ENCODE peak calls at places on chromosomes 13 and 19, in nine cellular contexts. A is fibroblast of mammary gland, P is progenitor cell of endocrine pancreas, M is vagina, O is endothelial cell, D is lower lobe of right lung, Q is colonic mucosa, T is WERI-Rb-1, B is A549. L is an unnamed sample.

GRCh38 chr19:19643158-19644053 is at the start of gene GMIP:
- DNase-seq in A (peak), P (peak), M (no peak), O (peak), D (peak), Q (peak), T (peak), B (peak), L (peak)

GRCh38 chr19:44841255-44841654 is 4.8 kb upstream of the NECTIN2 start:
- DNase-seq in A (no peak), P (no peak), M (no peak), O (no peak), D (peak), Q (no peak), T (no peak), B (no peak), L (no peak)

GRCh38 chr19:49335071-49335783 is at the start of gene CD37:
- DNase-seq in A (no peak), P (no peak), M (no peak), O (no peak), D (peak), Q (peak), T (no peak), B (no peak), L (no peak)

GRCh38 chr19:20513179-20513934 is 52.2 kb downstream of the ZNF737 start:
- DNase-seq in A (no peak), P (no peak), M (no peak), O (no peak), D (no peak), Q (no peak), T (peak), B (no peak), L (no peak)

GRCh38 chr13:51556740-51557139 is 27.5 kb upstream of the WDFY2 start:
- DNase-seq in A (no peak), P (no peak), M (no peak), O (no peak), D (no peak), Q (no peak), T (no peak), B (no peak), L (no peak)

GRCh38 chr13:28219408-28220099 is 81.2 kb downstream of the PAN3 start:
- DNase-seq in A (no peak), P (no peak), M (no peak), O (no peak), D (no peak), Q (no peak), T (no peak), B (no peak), L (no peak)

GRCh38 chr13:113754691-113755090 is 4.3 kb upstream of the TMEM255B start:
- DNase-seq in A (no peak), P (no peak), M (no peak), O (no peak), D (no peak), Q (no peak), T (no peak), B (no peak), L (no peak)

GRCh38 chr19:378706-379105 is 30.2 kb downstream of the C2CD4C start:
- DNase-seq in A (no peak), P (no peak), M (no peak), O (no peak), D (no peak), Q (no peak), T (no peak), B (no peak), L (no peak)

GRCh38 chr13:80742027-80742426 is 401.1 kb upstream of the SPRY2 start:
- DNase-seq in A (peak), P (no peak), M (no peak), O (no peak), D (no peak), Q (no peak), T (no peak), B (no peak), L (no peak)
- TF ChIP-seq CTCF in A (no peak), P (no peak), M (no peak), O (no peak), D (no peak), Q (no peak), T (no peak), B (no peak), L (no peak)

DNA sequence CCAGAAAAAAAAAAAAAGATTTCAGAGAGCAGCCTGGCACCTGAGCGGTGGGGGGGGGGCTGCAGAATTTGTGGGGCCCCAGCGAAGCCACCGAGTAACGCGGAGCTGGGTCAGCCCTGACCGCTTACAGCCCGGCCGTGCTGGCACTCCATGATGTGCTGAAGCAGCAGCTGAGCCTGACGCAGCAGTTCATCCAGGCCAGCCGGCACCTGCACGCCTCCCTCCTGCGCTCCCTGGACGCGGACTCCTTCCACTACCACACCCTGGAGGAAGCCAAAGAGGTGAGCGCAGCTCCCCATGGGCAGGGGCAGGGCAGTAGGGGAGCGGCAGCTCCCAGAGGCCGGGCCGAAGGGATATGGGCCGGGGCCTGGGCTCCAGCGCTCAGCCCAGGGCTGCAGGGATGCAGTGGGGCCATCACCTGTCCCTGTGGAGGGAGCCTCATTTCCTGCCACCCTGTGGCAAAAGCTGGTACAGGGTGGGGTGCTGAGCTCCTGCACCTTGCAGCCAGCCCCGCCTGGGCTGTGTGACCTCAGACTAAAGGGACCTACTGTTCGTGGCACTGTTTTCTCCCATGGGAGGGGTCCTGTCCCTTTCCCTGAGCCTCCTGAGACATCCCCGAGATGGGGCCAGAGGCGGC is 18.3 kb downstream of the C19orf44 start:
- DNase-seq in A (no peak), P (no peak), M (no peak), O (no peak), D (no peak), Q (no peak), T (peak), B (no peak), L (no peak)
- TF ChIP-seq CTCF in A (no peak), P (no peak), M (no peak), O (no peak), D (no peak), Q (no peak), T (peak), B (no peak), L (no peak)

GRCh38 chr13:45880242-45880641 is 28.7 kb upstream of the SIAH3 start:
- DNase-seq in A (no peak), P (no peak), M (no peak), O (no peak), D (no peak), Q (no peak), T (no peak), B (no peak), L (no peak)
- TF ChIP-seq CTCF in A (no peak), P (no peak), M (no peak), O (no peak), D (no peak), Q (no peak), T (no peak), B (no peak), L (no peak)

GRCh38 chr19:42219812-42220750 is at the start of gene ZNF526:
- DNase-seq in A (peak), P (peak), M (no peak), O (peak), D (peak), Q (peak), T (peak), B (peak), L (peak)
- TF ChIP-seq CTCF in A (no peak), P (peak), M (no peak), O (no peak), D (no peak), Q (no peak), T (no peak), B (no peak), L (peak)

DNA sequence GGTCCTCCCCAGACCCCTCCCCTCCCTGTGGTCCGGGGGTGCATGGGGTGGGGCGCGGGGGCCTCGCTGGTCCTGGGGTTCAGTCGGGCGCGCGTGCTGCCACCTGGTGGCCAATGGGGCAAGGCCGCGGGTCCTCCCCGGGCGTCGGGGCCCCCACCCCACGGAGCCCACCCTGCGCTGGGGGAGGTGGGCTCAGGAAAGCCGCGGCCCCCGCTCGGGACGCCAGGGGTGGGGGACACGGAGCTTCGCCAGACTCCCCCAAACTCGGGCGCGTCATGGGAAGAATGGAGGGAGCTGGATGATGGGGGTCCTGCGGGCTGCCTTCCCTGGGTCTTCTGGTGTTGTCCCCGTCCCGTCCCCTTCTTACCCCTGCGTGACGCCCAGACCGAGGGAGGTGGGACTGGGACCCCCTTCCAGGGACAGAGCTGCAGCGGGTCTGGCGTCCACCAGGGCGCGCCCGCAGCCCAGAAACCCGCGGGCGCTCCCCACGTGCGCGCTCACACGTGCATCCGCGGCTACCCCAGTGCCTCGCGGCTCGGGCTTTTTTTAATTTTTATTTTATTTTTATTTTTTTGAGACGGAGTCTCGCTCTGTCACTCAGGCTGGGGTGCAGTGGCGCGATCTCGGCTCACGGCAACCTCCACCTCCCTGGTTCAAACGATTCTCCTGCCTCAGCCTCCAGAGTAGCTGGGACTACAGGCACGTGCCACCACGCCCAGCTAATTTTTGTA is 19.8 kb upstream of the TCF3 start:
- DNase-seq in A (peak), P (no peak), M (no peak), O (peak), D (peak), Q (peak), T (peak), B (no peak), L (no peak)
- TF ChIP-seq CTCF in A (peak), P (peak), M (peak), O (peak), D (peak), Q (peak), T (peak), B (peak), L (peak)

DNA sequence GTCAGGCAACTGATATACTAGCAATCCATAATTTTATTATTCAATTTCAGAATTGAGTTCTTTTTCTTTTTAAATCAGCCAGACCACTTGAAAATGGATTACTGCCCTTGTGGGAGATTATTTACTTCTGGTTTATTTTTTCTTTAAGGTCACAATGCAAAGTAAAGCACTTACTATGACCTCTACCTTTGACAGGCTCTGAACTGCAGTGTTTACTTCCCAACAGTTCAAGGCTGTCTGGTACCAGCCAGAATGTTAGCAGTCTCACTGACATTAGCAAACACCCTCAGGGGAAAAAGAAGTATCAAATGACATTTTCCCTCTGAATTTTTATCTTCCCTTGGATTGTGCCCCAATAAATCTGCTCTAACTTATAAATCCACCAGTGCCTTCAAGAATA is 57.5 kb downstream of the RAP2A start:
- DNase-seq in A (no peak), P (no peak), M (no peak), O (no peak), D (no peak), Q (no peak), T (no peak), B (no peak), L (no peak)
- TF ChIP-seq CTCF in A (no peak), P (no peak), M (no peak), O (no peak), D (no peak), Q (no peak), T (no peak), B (no peak), L (no peak)

GRCh38 chr13:91369432-91369831 is 21.9 kb downstream of the MIR17HG start:
- DNase-seq in A (peak), P (no peak), M (no peak), O (no peak), D (no peak), Q (no peak), T (no peak), B (no peak), L (no peak)

GRCh38 chr13:91372813-91373420 is 25.4 kb downstream of the MIR17HG start:
- DNase-seq in A (no peak), P (no peak), M (no peak), O (no peak), D (no peak), Q (no peak), T (no peak), B (no peak), L (no peak)

DNA sequence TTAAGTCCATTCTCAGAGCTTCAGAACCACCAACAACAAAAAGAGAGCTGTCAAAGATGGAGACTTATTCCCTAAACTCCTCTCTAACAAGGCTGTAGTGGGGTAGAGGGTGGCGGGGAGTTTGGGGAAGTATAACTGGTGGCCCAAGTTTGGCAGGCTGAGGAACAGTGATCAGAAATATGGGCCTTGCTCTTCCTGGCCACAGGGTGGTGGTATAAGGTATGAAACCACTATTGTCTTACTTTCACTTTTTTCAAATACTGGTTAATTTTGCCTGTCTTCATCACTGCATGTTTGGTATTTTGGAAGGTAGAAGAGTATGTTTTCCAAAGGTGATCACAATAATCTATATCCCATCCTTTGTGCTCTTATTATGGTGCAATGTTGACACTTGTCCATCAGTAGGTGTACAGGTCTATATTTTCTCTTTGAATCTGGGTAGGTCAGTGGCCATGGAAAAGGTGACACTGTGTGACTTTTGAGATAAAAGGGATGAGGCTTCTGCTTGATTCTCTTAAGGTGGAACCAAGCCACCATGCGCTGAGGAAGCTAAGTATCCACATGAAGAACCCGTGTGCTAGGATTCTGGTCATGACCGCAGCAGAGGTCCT is 23.2 kb upstream of the GPC5 start:
- DNase-seq in A (peak), P (no peak), M (no peak), O (no peak), D (no peak), Q (no peak), T (no peak), B (peak), L (no peak)
- TF ChIP-seq CTCF in A (peak), P (peak), M (no peak), O (peak), D (peak), Q (peak), T (peak), B (no peak), L (peak)

GRCh38 chr19:43310221-43310620 is 40.9 kb upstream of the PSG9 start:
- DNase-seq in A (no peak), P (no peak), M (no peak), O (no peak), D (no peak), Q (no peak), T (no peak), B (no peak), L (no peak)

GRCh38 chr19:43300876-43301765 is 31.8 kb upstream of the PSG9 start:
- DNase-seq in A (no peak), P (no peak), M (no peak), O (no peak), D (no peak), Q (no peak), T (no peak), B (no peak), L (no peak)

GRCh38 chr19:43308244-43308815 is 39.0 kb upstream of the PSG9 start:
- DNase-seq in A (no peak), P (no peak), M (no peak), O (no peak), D (no peak), Q (no peak), T (no peak), B (no peak), L (no peak)

GRCh38 chr19:43306097-43306496 is 36.8 kb upstream of the PSG9 start:
- DNase-seq in A (no peak), P (no peak), M (no peak), O (no peak), D (no peak), Q (no peak), T (no peak), B (no peak), L (no peak)

GRCh38 chr19:43305642-43306041 is 36.3 kb upstream of the PSG9 start:
- DNase-seq in A (no peak), P (no peak), M (no peak), O (no peak), D (no peak), Q (no peak), T (peak), B (no peak), L (no peak)
- TF ChIP-seq CTCF in A (no peak), P (no peak), M (no peak), O (no peak), D (no peak), Q (no peak), T (peak), B (no peak), L (no peak)

DNA sequence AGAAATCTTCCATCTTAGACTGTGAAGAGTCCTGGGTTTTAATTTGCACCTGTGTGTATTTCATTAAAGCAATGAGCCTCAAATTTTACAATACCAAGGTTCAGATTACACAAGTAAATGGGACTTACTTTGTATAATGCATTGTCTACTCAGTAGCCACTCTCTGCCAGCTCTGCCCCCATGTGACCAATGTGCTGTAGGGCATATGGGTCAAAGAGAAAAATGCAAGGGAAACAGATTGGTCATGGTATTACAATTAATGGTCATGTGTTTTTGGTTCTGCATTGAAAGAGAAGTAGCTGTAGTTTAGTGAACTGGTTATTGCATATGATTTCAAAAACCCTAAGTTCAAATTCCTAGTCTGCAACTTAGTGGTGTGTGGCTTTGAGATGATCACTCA is 545.5 kb downstream of the SUCLA2 start:
- DNase-seq in A (peak), P (no peak), M (no peak), O (no peak), D (peak), Q (no peak), T (peak), B (no peak), L (no peak)
- TF ChIP-seq CTCF in A (peak), P (peak), M (no peak), O (no peak), D (no peak), Q (no peak), T (peak), B (no peak), L (peak)